ENCODE peak calls at places on chromosomes 13 and 19, in ten cellular contexts. One of them, this sample, is unnamed.

GRCh38 chr19:17311455-17312248 is 2.3 kb downstream of the DDA1 start:
- DNase-seq in uterus: no peak
- DNase-seq in tibial nerve: no peak
- DNase-seq in brain microvascular endothelial cell: peak
- DNase-seq in fibroblast of lung: no peak
- DNase-seq in ascending aorta: no peak
- DNase-seq in GM06990: no peak
- DNase-seq in right atrium auricular region: no peak
- DNase-seq in cardiac muscle cell: no peak
- DNase-seq in tibial artery: no peak
- DNase-seq in this sample: no peak

GRCh38 chr13:99385161-99385560 is 78.0 kb upstream of the GPR183 start:
- DNase-seq in brain microvascular endothelial cell: no peak
- DNase-seq in tibial artery: no peak
- DNase-seq in fibroblast of lung: no peak
- DNase-seq in right atrium auricular region: peak
- DNase-seq in GM06990: no peak
- DNase-seq in cardiac muscle cell: no peak
- DNase-seq in tibial nerve: no peak
- DNase-seq in ascending aorta: no peak
- DNase-seq in uterus: no peak
- DNase-seq in this sample: no peak

GRCh38 chr19:6372594-6373095 is at the start of gene ALKBH7:
- DNase-seq in brain microvascular endothelial cell: peak
- DNase-seq in ascending aorta: peak
- DNase-seq in fibroblast of lung: peak
- DNase-seq in right atrium auricular region: peak
- DNase-seq in GM06990: peak
- DNase-seq in uterus: peak
- DNase-seq in tibial artery: peak
- DNase-seq in tibial nerve: peak
- DNase-seq in cardiac muscle cell: peak
- DNase-seq in this sample: peak

GRCh38 chr13:111213964-111214726 is 99.0 kb downstream of the ARHGEF7 start:
- DNase-seq in fibroblast of lung: no peak
- DNase-seq in cardiac muscle cell: peak
- DNase-seq in brain microvascular endothelial cell: no peak
- DNase-seq in GM06990: no peak
- DNase-seq in uterus: no peak
- DNase-seq in tibial artery: no peak
- DNase-seq in tibial nerve: no peak
- DNase-seq in right atrium auricular region: no peak
- DNase-seq in ascending aorta: no peak
- DNase-seq in this sample: no peak

GRCh38 chr13:76012091-76012721 is 376.1 kb downstream of the LMO7 start:
- DNase-seq in GM06990: no peak
- DNase-seq in ascending aorta: no peak
- DNase-seq in uterus: no peak
- DNase-seq in tibial nerve: no peak
- DNase-seq in tibial artery: no peak
- DNase-seq in brain microvascular endothelial cell: peak
- DNase-seq in cardiac muscle cell: no peak
- DNase-seq in fibroblast of lung: no peak
- DNase-seq in right atrium auricular region: no peak
- DNase-seq in this sample: no peak

GRCh38 chr13:41352935-41353801 is 42.1 kb downstream of the NAA16 start:
- DNase-seq in tibial nerve: no peak
- DNase-seq in fibroblast of lung: peak
- DNase-seq in uterus: no peak
- DNase-seq in GM06990: peak
- DNase-seq in ascending aorta: no peak
- DNase-seq in right atrium auricular region: no peak
- DNase-seq in cardiac muscle cell: peak
- DNase-seq in brain microvascular endothelial cell: peak
- DNase-seq in tibial artery: no peak
- DNase-seq in this sample: peak

GRCh38 chr19:58097783-58098681 is at the start of gene ZSCAN18:
- DNase-seq in fibroblast of lung: peak
- DNase-seq in right atrium auricular region: peak
- DNase-seq in uterus: peak
- DNase-seq in GM06990: peak
- DNase-seq in cardiac muscle cell: peak
- DNase-seq in ascending aorta: peak
- DNase-seq in brain microvascular endothelial cell: peak
- DNase-seq in tibial nerve: peak
- DNase-seq in tibial artery: peak
- DNase-seq in this sample: peak

GRCh38 chr13:40485611-40486517 is 180.6 kb downstream of the FOXO1 start:
- DNase-seq in tibial artery: no peak
- DNase-seq in brain microvascular endothelial cell: no peak
- DNase-seq in ascending aorta: no peak
- DNase-seq in GM06990: peak
- DNase-seq in tibial nerve: no peak
- DNase-seq in right atrium auricular region: no peak
- DNase-seq in uterus: no peak
- DNase-seq in fibroblast of lung: no peak
- DNase-seq in cardiac muscle cell: no peak
- DNase-seq in this sample: peak

GRCh38 chr19:10776900-10777650 is 58.9 kb downstream of the TMED1 start:
- DNase-seq in ascending aorta: no peak
- DNase-seq in uterus: no peak
- DNase-seq in GM06990: peak
- DNase-seq in fibroblast of lung: no peak
- DNase-seq in brain microvascular endothelial cell: no peak
- DNase-seq in tibial artery: no peak
- DNase-seq in tibial nerve: no peak
- DNase-seq in right atrium auricular region: no peak
- DNase-seq in cardiac muscle cell: no peak
- DNase-seq in this sample: no peak

GRCh38 chr19:2627319-2627829 is 75.1 kb downstream of the GNG7 start:
- DNase-seq in cardiac muscle cell: no peak
- DNase-seq in brain microvascular endothelial cell: peak
- DNase-seq in right atrium auricular region: peak
- DNase-seq in uterus: peak
- DNase-seq in tibial artery: peak
- DNase-seq in ascending aorta: peak
- DNase-seq in GM06990: peak
- DNase-seq in tibial nerve: peak
- DNase-seq in fibroblast of lung: peak
- DNase-seq in this sample: no peak

GRCh38 chr19:1223018-1223855 is 14.6 kb downstream of the CBARP start:
- DNase-seq in ascending aorta: no peak
- DNase-seq in cardiac muscle cell: no peak
- DNase-seq in fibroblast of lung: no peak
- DNase-seq in right atrium auricular region: no peak
- DNase-seq in uterus: no peak
- DNase-seq in GM06990: no peak
- DNase-seq in tibial nerve: no peak
- DNase-seq in tibial artery: no peak
- DNase-seq in brain microvascular endothelial cell: no peak
- DNase-seq in this sample: no peak

GRCh38 chr13:113207890-113208423 is 512 bp downstream of the PCID2 start:
- DNase-seq in cardiac muscle cell: peak
- DNase-seq in tibial artery: peak
- DNase-seq in uterus: no peak
- DNase-seq in brain microvascular endothelial cell: peak
- DNase-seq in GM06990: no peak
- DNase-seq in fibroblast of lung: peak
- DNase-seq in tibial nerve: no peak
- DNase-seq in right atrium auricular region: no peak
- DNase-seq in ascending aorta: no peak
- DNase-seq in this sample: no peak
- TF ChIP-seq CTCF in cardiac muscle cell: no peak
- TF ChIP-seq CTCF in tibial artery: no peak
- TF ChIP-seq CTCF in uterus: no peak
- TF ChIP-seq CTCF in brain microvascular endothelial cell: peak
- TF ChIP-seq CTCF in GM06990: no peak
- TF ChIP-seq CTCF in fibroblast of lung: no peak
- TF ChIP-seq CTCF in tibial nerve: no peak
- TF ChIP-seq CTCF in right atrium auricular region: no peak
- TF ChIP-seq CTCF in ascending aorta: no peak
- TF ChIP-seq CTCF in this sample: no peak

GRCh38 chr13:85653681-85654080 is 145.5 kb downstream of the SLITRK6 start:
- DNase-seq in cardiac muscle cell: no peak
- DNase-seq in right atrium auricular region: no peak
- DNase-seq in uterus: no peak
- DNase-seq in tibial artery: no peak
- DNase-seq in fibroblast of lung: no peak
- DNase-seq in ascending aorta: no peak
- DNase-seq in GM06990: no peak
- DNase-seq in brain microvascular endothelial cell: no peak
- DNase-seq in tibial nerve: no peak
- DNase-seq in this sample: no peak

GRCh38 chr13:85654227-85654626 is 145.0 kb downstream of the SLITRK6 start:
- DNase-seq in GM06990: no peak
- DNase-seq in right atrium auricular region: no peak
- DNase-seq in fibroblast of lung: no peak
- DNase-seq in ascending aorta: no peak
- DNase-seq in brain microvascular endothelial cell: no peak
- DNase-seq in tibial nerve: no peak
- DNase-seq in tibial artery: no peak
- DNase-seq in uterus: no peak
- DNase-seq in cardiac muscle cell: no peak
- DNase-seq in this sample: no peak

GRCh38 chr13:85652536-85652935 is 146.7 kb downstream of the SLITRK6 start:
- DNase-seq in tibial nerve: no peak
- DNase-seq in tibial artery: no peak
- DNase-seq in uterus: no peak
- DNase-seq in ascending aorta: no peak
- DNase-seq in fibroblast of lung: no peak
- DNase-seq in right atrium auricular region: no peak
- DNase-seq in GM06990: no peak
- DNase-seq in brain microvascular endothelial cell: no peak
- DNase-seq in cardiac muscle cell: no peak
- DNase-seq in this sample: no peak

GRCh38 chr13:85650613-85651012 is 148.6 kb downstream of the SLITRK6 start:
- DNase-seq in fibroblast of lung: no peak
- DNase-seq in uterus: no peak
- DNase-seq in right atrium auricular region: no peak
- DNase-seq in brain microvascular endothelial cell: no peak
- DNase-seq in GM06990: no peak
- DNase-seq in tibial nerve: no peak
- DNase-seq in cardiac muscle cell: no peak
- DNase-seq in ascending aorta: no peak
- DNase-seq in tibial artery: no peak
- DNase-seq in this sample: no peak

GRCh38 chr13:85651440-85651839 is 147.8 kb downstream of the SLITRK6 start:
- DNase-seq in tibial nerve: no peak
- DNase-seq in ascending aorta: no peak
- DNase-seq in right atrium auricular region: no peak
- DNase-seq in fibroblast of lung: no peak
- DNase-seq in GM06990: no peak
- DNase-seq in brain microvascular endothelial cell: no peak
- DNase-seq in tibial artery: no peak
- DNase-seq in uterus: no peak
- DNase-seq in cardiac muscle cell: no peak
- DNase-seq in this sample: no peak
- H3K4me3 ChIP-seq in tibial nerve: no peak
- H3K4me3 ChIP-seq in ascending aorta: no peak
- H3K4me3 ChIP-seq in right atrium auricular region: no peak
- H3K4me3 ChIP-seq in fibroblast of lung: no peak
- H3K4me3 ChIP-seq in GM06990: no peak
- H3K4me3 ChIP-seq in brain microvascular endothelial cell: no peak
- H3K4me3 ChIP-seq in tibial artery: no peak
- H3K4me3 ChIP-seq in uterus: no peak
- H3K4me3 ChIP-seq in cardiac muscle cell: no peak
- H3K4me3 ChIP-seq in this sample: no peak

GRCh38 chr19:44728178-44728577 is 20.3 kb upstream of the BCL3 start:
- DNase-seq in tibial nerve: no peak
- DNase-seq in tibial artery: no peak
- DNase-seq in GM06990: no peak
- DNase-seq in brain microvascular endothelial cell: no peak
- DNase-seq in cardiac muscle cell: no peak
- DNase-seq in ascending aorta: no peak
- DNase-seq in fibroblast of lung: no peak
- DNase-seq in right atrium auricular region: no peak
- DNase-seq in uterus: no peak
- DNase-seq in this sample: no peak
- TF ChIP-seq CTCF in tibial nerve: no peak
- TF ChIP-seq CTCF in tibial artery: no peak
- TF ChIP-seq CTCF in GM06990: no peak
- TF ChIP-seq CTCF in brain microvascular endothelial cell: no peak
- TF ChIP-seq CTCF in cardiac muscle cell: no peak
- TF ChIP-seq CTCF in ascending aorta: no peak
- TF ChIP-seq CTCF in fibroblast of lung: no peak
- TF ChIP-seq CTCF in right atrium auricular region: no peak
- TF ChIP-seq CTCF in uterus: no peak
- TF ChIP-seq CTCF in this sample: no peak

DNA sequence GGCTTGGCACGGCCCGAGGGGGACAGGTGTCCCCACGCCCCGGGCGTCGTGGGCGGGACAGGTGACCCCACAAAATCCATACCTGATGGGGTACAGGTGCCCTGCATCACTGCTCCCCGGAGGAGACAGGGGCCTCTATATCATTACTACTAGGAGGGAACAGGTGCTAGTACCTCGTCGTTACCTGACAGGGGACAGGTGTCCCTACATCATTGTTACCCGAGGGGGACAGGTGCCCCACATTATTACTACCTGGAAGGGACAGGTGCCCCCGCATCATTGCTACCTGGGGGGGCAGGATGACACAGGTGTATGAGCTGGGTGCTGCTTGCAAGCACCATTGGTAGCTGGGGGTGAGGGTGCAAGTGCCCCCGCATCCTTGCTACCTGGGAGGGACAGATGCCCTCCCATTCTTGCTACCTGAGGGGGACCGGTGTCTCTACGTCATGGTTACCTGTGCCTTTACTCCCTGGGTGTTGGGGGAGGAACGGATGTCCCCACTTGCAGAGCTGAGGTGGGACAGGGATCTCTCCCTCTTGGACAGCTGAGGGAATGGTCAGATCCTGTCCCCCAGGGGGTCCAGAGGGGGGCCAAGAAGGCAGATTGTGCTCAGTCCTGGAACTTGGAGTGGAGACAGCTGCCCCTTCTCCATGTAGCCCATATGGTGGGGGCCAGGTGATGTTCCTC is 618 bp downstream of the CRTC1 start:
- DNase-seq in right atrium auricular region: no peak
- DNase-seq in tibial artery: no peak
- DNase-seq in GM06990: no peak
- DNase-seq in fibroblast of lung: no peak
- DNase-seq in ascending aorta: no peak
- DNase-seq in cardiac muscle cell: no peak
- DNase-seq in uterus: no peak
- DNase-seq in brain microvascular endothelial cell: no peak
- DNase-seq in tibial nerve: no peak
- DNase-seq in this sample: no peak
- H3K4me3 ChIP-seq in right atrium auricular region: peak
- H3K4me3 ChIP-seq in tibial artery: peak
- H3K4me3 ChIP-seq in GM06990: peak
- H3K4me3 ChIP-seq in fibroblast of lung: peak
- H3K4me3 ChIP-seq in ascending aorta: peak
- H3K4me3 ChIP-seq in cardiac muscle cell: peak
- H3K4me3 ChIP-seq in uterus: peak
- H3K4me3 ChIP-seq in brain microvascular endothelial cell: peak
- H3K4me3 ChIP-seq in tibial nerve: peak
- H3K4me3 ChIP-seq in this sample: peak

DNA sequence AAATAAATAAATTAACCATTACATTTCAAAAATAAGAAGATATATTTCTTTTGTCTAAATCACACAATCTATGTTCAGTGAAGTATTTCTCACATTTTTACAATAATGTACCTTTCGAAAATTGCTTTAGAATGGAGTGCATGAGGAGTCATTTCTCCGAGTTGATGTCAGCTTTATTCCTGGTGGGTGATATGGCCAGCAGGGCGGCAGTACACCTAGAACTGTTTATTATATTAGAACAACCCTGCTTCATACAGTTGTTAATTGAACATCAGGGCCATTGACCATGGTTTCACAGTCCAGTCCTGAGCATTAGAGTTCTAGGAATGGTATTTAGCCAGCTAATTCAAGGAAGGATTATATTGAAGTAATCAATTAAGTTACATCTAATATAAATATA is 696.3 kb upstream of the SLC10A2 start:
- DNase-seq in ascending aorta: no peak
- DNase-seq in cardiac muscle cell: no peak
- DNase-seq in uterus: no peak
- DNase-seq in tibial artery: no peak
- DNase-seq in tibial nerve: no peak
- DNase-seq in brain microvascular endothelial cell: no peak
- DNase-seq in fibroblast of lung: no peak
- DNase-seq in right atrium auricular region: no peak
- DNase-seq in GM06990: no peak
- DNase-seq in this sample: no peak
- TF ChIP-seq CTCF in ascending aorta: no peak
- TF ChIP-seq CTCF in cardiac muscle cell: no peak
- TF ChIP-seq CTCF in uterus: no peak
- TF ChIP-seq CTCF in tibial artery: no peak
- TF ChIP-seq CTCF in tibial nerve: no peak
- TF ChIP-seq CTCF in brain microvascular endothelial cell: peak
- TF ChIP-seq CTCF in fibroblast of lung: no peak
- TF ChIP-seq CTCF in right atrium auricular region: no peak
- TF ChIP-seq CTCF in GM06990: no peak
- TF ChIP-seq CTCF in this sample: no peak

This sample was measured in GM12864.